ENCODE peak calls at places on chromosomes 11 and 22, in five cellular contexts. X is PC-9, Y is AG10803, K is AG04450, H is HFFc6. W is an unnamed sample.

GRCh38 chr22:44329179-44329796 is 16.5 kb upstream of the SHISAL1 start:
- DNase-seq in X (peak), Y (no peak), K (no peak), H (no peak), W (no peak)

GRCh38 chr11:6737872-6738466 is 33.8 kb downstream of the OR2AG2 start:
- DNase-seq in X (peak), Y (peak), K (no peak), H (peak), W (peak)

GRCh38 chr22:44869196-44869595 is 116.8 kb downstream of the ARHGAP8 start:
- DNase-seq in X (no peak), Y (no peak), K (no peak), H (no peak), W (no peak)

GRCh38 chr11:74681686-74682651 is 49.3 kb downstream of the CHRDL2 start:
- DNase-seq in X (no peak), Y (no peak), K (no peak), H (no peak), W (no peak)

GRCh38 chr11:12211331-12212065 is 101.1 kb downstream of the MICAL2 start:
- DNase-seq in X (no peak), Y (no peak), K (no peak), H (no peak), W (no peak)

GRCh38 chr11:44927174-44927661 is 23.5 kb downstream of the TP53I11 start:
- DNase-seq in X (peak), Y (peak), K (peak), H (peak), W (peak)

GRCh38 chr11:36007127-36007824 is 63.4 kb downstream of the LDLRAD3 start:
- DNase-seq in X (no peak), Y (no peak), K (no peak), H (no peak), W (no peak)

GRCh38 chr22:33109532-33110148 is 51.5 kb upstream of the SYN3 start:
- DNase-seq in X (no peak), Y (no peak), K (no peak), H (no peak), W (no peak)

GRCh38 chr22:22113701-22114100 is 130.9 kb upstream of the VPREB1 start:
- DNase-seq in X (no peak), Y (no peak), K (no peak), H (no peak), W (no peak)

GRCh38 chr22:35327690-35328471 is 28.2 kb downstream of the TOM1 start:
- DNase-seq in X (no peak), Y (no peak), K (no peak), H (no peak), W (no peak)

GRCh38 chr11:15967166-15967565 is 389.2 kb downstream of the SOX6 start:
- DNase-seq in X (peak), Y (no peak), K (no peak), H (no peak), W (no peak)

GRCh38 chr22:46851311-46851710 is 88.9 kb downstream of the TBC1D22A start:
- DNase-seq in X (no peak), Y (no peak), K (no peak), H (no peak), W (no peak)

GRCh38 chr11:134920851-134921608 is 509.0 kb upstream of the B3GAT1 start:
- DNase-seq in X (no peak), Y (no peak), K (no peak), H (no peak), W (no peak)

GRCh38 chr22:27531782-27532530 is 269.6 kb downstream of the MN1 start:
- DNase-seq in X (no peak), Y (peak), K (peak), H (peak), W (no peak)

GRCh38 chr11:86087281-86087680 is 18.4 kb upstream of the PICALM start:
- DNase-seq in X (no peak), Y (no peak), K (no peak), H (no peak), W (no peak)

GRCh38 chr11:65355013-65355775 is 643 bp downstream of the TIGD3 start:
- DNase-seq in X (peak), Y (no peak), K (no peak), H (no peak), W (peak)

GRCh38 chr11:267491-267994 is 10.7 kb upstream of the NLRP6 start:
- DNase-seq in X (peak), Y (peak), K (no peak), H (no peak), W (no peak)

GRCh38 chr11:31050061-31050790 is 319.3 kb downstream of the DCDC1 start:
- DNase-seq in X (peak), Y (no peak), K (no peak), H (no peak), W (no peak)

GRCh38 chr11:93000511-93001476 is 31.3 kb downstream of the MTNR1B start:
- DNase-seq in X (peak), Y (peak), K (peak), H (peak), W (no peak)

GRCh38 chr11:18657696-18658095 is 23.6 kb upstream of the SPTY2D1 start:
- DNase-seq in X (no peak), Y (no peak), K (no peak), H (no peak), W (no peak)

GRCh38 chr11:46308632-46309419 is 31.4 kb downstream of the CREB3L1 start:
- DNase-seq in X (peak), Y (peak), K (no peak), H (peak), W (peak)

GRCh38 chr11:41133023-41133422 is 326.4 kb downstream of the LRRC4C start:
- DNase-seq in X (no peak), Y (no peak), K (no peak), H (no peak), W (no peak)

GRCh38 chr11:117696489-117696888 is 100.5 kb downstream of the DSCAML1 start:
- DNase-seq in X (no peak), Y (no peak), K (no peak), H (no peak), W (no peak)

GRCh38 chr11:1773131-1773510 is 9.4 kb upstream of the CTSD start:
- DNase-seq in X (no peak), Y (no peak), K (no peak), H (no peak), W (no peak)

GRCh38 chr11:120432056-120433018 is 79.2 kb upstream of the GRIK4 start:
- DNase-seq in X (peak), Y (peak), K (peak), H (peak), W (no peak)

GRCh38 chr11:120431633-120432032 is 79.9 kb upstream of the GRIK4 start:
- DNase-seq in X (peak), Y (peak), K (peak), H (peak), W (no peak)
- TF ChIP-seq CTCF in X (no peak), Y (peak), K (peak), H (peak), W (peak)

DNA sequence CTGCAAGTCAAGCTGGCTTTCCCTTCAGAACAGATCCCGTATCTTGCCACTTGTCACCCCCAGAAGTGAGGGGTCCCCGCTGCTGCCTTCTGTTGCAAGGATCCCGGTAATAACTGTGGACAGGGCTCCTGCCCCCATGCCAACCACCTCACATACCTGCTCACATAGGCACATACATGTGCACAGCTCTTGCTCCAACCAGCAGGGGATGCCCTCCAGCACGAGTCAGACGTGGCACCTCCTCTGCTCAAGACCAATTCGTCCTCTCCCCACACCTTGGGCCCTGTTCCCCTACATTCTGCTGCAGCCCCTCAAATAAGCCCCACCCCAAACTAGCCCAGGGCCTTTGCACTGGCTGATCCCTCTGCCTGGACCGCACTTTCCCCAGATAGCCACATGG is 163.3 kb downstream of the CRYBB2 start:
- DNase-seq in X (no peak), Y (no peak), K (no peak), H (no peak), W (no peak)
- TF ChIP-seq CTCF in X (no peak), Y (no peak), K (peak), H (peak), W (no peak)

GRCh38 chr11:61293869-61294716 is 1.0 kb downstream of the VWCE start:
- DNase-seq in X (peak), Y (peak), K (no peak), H (peak), W (peak)

GRCh38 chr11:61294717-61295595 is at the start of gene VWCE:
- DNase-seq in X (peak), Y (peak), K (no peak), H (peak), W (peak)

GRCh38 chr11:61295596-61295926 is 445 bp upstream of the VWCE start:
- DNase-seq in X (no peak), Y (no peak), K (no peak), H (no peak), W (no peak)

GRCh38 chr11:61290905-61291690 is 4.0 kb downstream of the VWCE start:
- DNase-seq in X (no peak), Y (no peak), K (no peak), H (no peak), W (no peak)
- TF ChIP-seq CTCF in X (no peak), Y (no peak), K (no peak), H (peak), W (no peak)

DNA sequence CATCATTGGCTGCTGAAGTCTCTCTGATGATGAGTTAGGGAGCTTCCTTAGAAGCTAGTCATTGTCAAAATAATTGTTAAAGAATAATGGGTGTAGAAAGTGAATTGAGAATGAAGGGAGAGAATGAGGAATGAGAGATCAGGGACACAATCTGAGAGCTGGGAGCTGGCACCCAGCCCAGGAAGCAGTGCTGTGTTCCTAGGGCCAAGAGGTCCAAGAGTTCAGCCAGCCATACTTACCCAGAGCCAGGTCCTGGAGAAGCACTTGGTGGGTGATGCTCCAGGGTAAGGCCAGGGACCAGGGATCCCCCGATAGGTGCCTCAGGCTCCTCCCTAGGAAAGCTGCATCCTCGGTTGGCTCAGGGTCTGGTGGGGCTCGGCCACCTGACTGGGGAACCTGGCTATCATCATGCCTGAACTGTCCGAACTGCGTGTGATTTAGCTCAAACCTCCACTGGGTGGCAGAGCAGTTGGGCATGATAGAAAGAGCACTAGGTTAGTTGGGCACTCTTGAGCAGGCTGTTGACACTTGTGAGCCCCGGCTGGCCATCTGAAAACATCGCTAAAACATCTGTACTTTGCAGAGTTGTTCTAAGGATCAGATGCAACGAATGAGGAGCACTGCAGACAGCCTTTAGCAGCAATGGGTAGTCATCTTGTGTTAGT is 123.9 kb upstream of the NCAM1 start:
- DNase-seq in X (no peak), Y (no peak), K (no peak), H (no peak), W (no peak)
- TF ChIP-seq CTCF in X (peak), Y (no peak), K (no peak), H (no peak), W (no peak)